ENCODE peak calls at places on chromosomes 7 and 10, in ten cellular contexts. One of them, this sample, is unnamed.

GRCh38 chr7:101390901-101391301 is 28.2 kb downstream of the COL26A1 start:
- DNase-seq in NCI-H1092 treated with DMSO at 0.1 percent for 48 hours: no peak
- DNase-seq in NCI-H446 treated with DMSO at 0.1 percent for 48 hours: no peak
- DNase-seq in NCI-H146: no peak
- DNase-seq in HFFc6: no peak
- DNase-seq in KBM-7: peak
- DNase-seq in left ventricle myocardium superior: peak
- DNase-seq in Kasumi-1: peak
- DNase-seq in fibroblast of pulmonary artery: peak
- DNase-seq in retina: peak
- DNase-seq in this sample: no peak

GRCh38 chr7:156764016-156764669 is 123.6 kb downstream of the RNF32 start:
- DNase-seq in KBM-7: peak
- DNase-seq in NCI-H146: peak
- DNase-seq in Kasumi-1: peak
- DNase-seq in fibroblast of pulmonary artery: peak
- DNase-seq in HFFc6: peak
- DNase-seq in left ventricle myocardium superior: peak
- DNase-seq in NCI-H446 treated with DMSO at 0.1 percent for 48 hours: peak
- DNase-seq in NCI-H1092 treated with DMSO at 0.1 percent for 48 hours: peak
- DNase-seq in retina: peak
- DNase-seq in this sample: no peak

GRCh38 chr7:135178364-135178763 is 7.9 kb upstream of the CYREN start:
- DNase-seq in left ventricle myocardium superior: no peak
- DNase-seq in NCI-H146: no peak
- DNase-seq in NCI-H1092 treated with DMSO at 0.1 percent for 48 hours: no peak
- DNase-seq in KBM-7: no peak
- DNase-seq in Kasumi-1: no peak
- DNase-seq in retina: no peak
- DNase-seq in HFFc6: no peak
- DNase-seq in fibroblast of pulmonary artery: no peak
- DNase-seq in NCI-H446 treated with DMSO at 0.1 percent for 48 hours: no peak
- DNase-seq in this sample: no peak

GRCh38 chr7:132869166-132869861 is 212.6 kb downstream of the CHCHD3 start:
- DNase-seq in left ventricle myocardium superior: no peak
- DNase-seq in NCI-H1092 treated with DMSO at 0.1 percent for 48 hours: no peak
- DNase-seq in HFFc6: no peak
- DNase-seq in NCI-H446 treated with DMSO at 0.1 percent for 48 hours: no peak
- DNase-seq in fibroblast of pulmonary artery: no peak
- DNase-seq in KBM-7: no peak
- DNase-seq in NCI-H146: no peak
- DNase-seq in Kasumi-1: no peak
- DNase-seq in retina: no peak
- DNase-seq in this sample: no peak

GRCh38 chr10:46520381-46520780 is 36.1 kb downstream of the GPRIN2 start:
- DNase-seq in NCI-H146: no peak
- DNase-seq in KBM-7: no peak
- DNase-seq in NCI-H1092 treated with DMSO at 0.1 percent for 48 hours: no peak
- DNase-seq in Kasumi-1: no peak
- DNase-seq in left ventricle myocardium superior: no peak
- DNase-seq in retina: no peak
- DNase-seq in fibroblast of pulmonary artery: no peak
- DNase-seq in NCI-H446 treated with DMSO at 0.1 percent for 48 hours: no peak
- DNase-seq in HFFc6: no peak
- DNase-seq in this sample: no peak

GRCh38 chr7:102216573-102217314 is 69.9 kb upstream of the SH2B2 start:
- DNase-seq in retina: no peak
- DNase-seq in fibroblast of pulmonary artery: peak
- DNase-seq in NCI-H1092 treated with DMSO at 0.1 percent for 48 hours: no peak
- DNase-seq in NCI-H446 treated with DMSO at 0.1 percent for 48 hours: no peak
- DNase-seq in left ventricle myocardium superior: no peak
- DNase-seq in KBM-7: no peak
- DNase-seq in HFFc6: no peak
- DNase-seq in NCI-H146: no peak
- DNase-seq in Kasumi-1: no peak
- DNase-seq in this sample: no peak

GRCh38 chr7:6385909-6386560 is 61.7 kb downstream of the DAGLB start:
- DNase-seq in left ventricle myocardium superior: no peak
- DNase-seq in NCI-H146: peak
- DNase-seq in Kasumi-1: no peak
- DNase-seq in fibroblast of pulmonary artery: no peak
- DNase-seq in NCI-H1092 treated with DMSO at 0.1 percent for 48 hours: no peak
- DNase-seq in KBM-7: no peak
- DNase-seq in HFFc6: no peak
- DNase-seq in retina: no peak
- DNase-seq in NCI-H446 treated with DMSO at 0.1 percent for 48 hours: no peak
- DNase-seq in this sample: no peak

GRCh38 chr7:42831051-42831952 is 80.6 kb downstream of the C7orf25 start:
- DNase-seq in HFFc6: no peak
- DNase-seq in NCI-H1092 treated with DMSO at 0.1 percent for 48 hours: no peak
- DNase-seq in fibroblast of pulmonary artery: peak
- DNase-seq in Kasumi-1: peak
- DNase-seq in KBM-7: peak
- DNase-seq in left ventricle myocardium superior: peak
- DNase-seq in NCI-H446 treated with DMSO at 0.1 percent for 48 hours: no peak
- DNase-seq in retina: peak
- DNase-seq in NCI-H146: no peak
- DNase-seq in this sample: peak

This sample was measured in NCI-H226.